ENCODE peak calls at places on chromosome 5, in five cellular contexts. X is OCI-LY7, F is psoas muscle, K is HFFc6, Y is GM13976. L is an unnamed sample.

GRCh38 chr5:88452820-88453219 is 184.2 kb upstream of the TMEM161B start:
- DNase-seq in X (no peak), F (no peak), K (no peak), Y (no peak), L (no peak)

GRCh38 chr5:82792001-82792615 is 285.1 kb downstream of the TMEM167A start:
- DNase-seq in X (no peak), F (no peak), K (no peak), Y (no peak), L (no peak)

GRCh38 chr5:58925627-58926545 is 343.0 kb downstream of the RAB3C start:
- DNase-seq in X (no peak), F (no peak), K (no peak), Y (no peak), L (no peak)

GRCh38 chr5:85893996-85894395 is 723.7 kb upstream of the COX7C start:
- DNase-seq in X (no peak), F (no peak), K (no peak), Y (no peak), L (no peak)

GRCh38 chr5:171419663-171420428 is 399 bp downstream of the FGF18 start:
- DNase-seq in X (no peak), F (no peak), K (no peak), Y (peak), L (no peak)

GRCh38 chr5:124634820-124635323 is 111.6 kb downstream of the ZNF608 start:
- DNase-seq in X (no peak), F (no peak), K (peak), Y (no peak), L (no peak)

GRCh38 chr5:62043289-62044274 is 262.4 kb upstream of the KIF2A start:
- DNase-seq in X (no peak), F (no peak), K (no peak), Y (no peak), L (no peak)

GRCh38 chr5:127369772-127370171 is 79.2 kb downstream of the MEGF10 start:
- DNase-seq in X (no peak), F (peak), K (no peak), Y (no peak), L (no peak)

GRCh38 chr5:591746-592145 is 20.4 kb upstream of the CEP72 start:
- DNase-seq in X (no peak), F (no peak), K (no peak), Y (no peak), L (no peak)

GRCh38 chr5:98471458-98471857 is 302.0 kb upstream of the RGMB start:
- DNase-seq in X (no peak), F (no peak), K (no peak), Y (no peak), L (no peak)

GRCh38 chr5:74538206-74538661 is 102.3 kb downstream of the ENC1 start:
- DNase-seq in X (no peak), F (peak), K (peak), Y (no peak), L (peak)

GRCh38 chr5:178667109-178667508 is 40.3 kb upstream of the CLK4 start:
- DNase-seq in X (no peak), F (no peak), K (no peak), Y (no peak), L (no peak)

GRCh38 chr5:179432547-179432946 is 87.3 kb upstream of the ADAMTS2 start:
- DNase-seq in X (no peak), F (no peak), K (no peak), Y (no peak), L (no peak)

GRCh38 chr5:1763548-1763911 is 36.1 kb downstream of the MRPL36 start:
- DNase-seq in X (peak), F (no peak), K (peak), Y (peak), L (no peak)

GRCh38 chr5:54171645-54172384 is 138.6 kb downstream of the ARL15 start:
- DNase-seq in X (peak), F (no peak), K (no peak), Y (no peak), L (no peak)

GRCh38 chr5:69213513-69214215 is 21.0 kb upstream of the CDK7 start:
- DNase-seq in X (no peak), F (no peak), K (peak), Y (no peak), L (no peak)

GRCh38 chr5:43973318-43973717 is 370.3 kb downstream of the NNT start:
- DNase-seq in X (no peak), F (no peak), K (no peak), Y (no peak), L (no peak)

GRCh38 chr5:132315529-132316067 is 21.4 kb downstream of the SLC22A4 start:
- DNase-seq in X (no peak), F (no peak), K (no peak), Y (no peak), L (no peak)

GRCh38 chr5:14120176-14120575 is 23.0 kb upstream of the TRIO start:
- DNase-seq in X (no peak), F (no peak), K (no peak), Y (no peak), L (no peak)

GRCh38 chr5:107979900-107980299 is 309.2 kb upstream of the EFNA5 start:
- DNase-seq in X (no peak), F (no peak), K (no peak), Y (no peak), L (no peak)

GRCh38 chr5:167849874-167850273 is 441.6 kb upstream of the WWC1 start:
- DNase-seq in X (no peak), F (no peak), K (no peak), Y (no peak), L (no peak)

GRCh38 chr5:945691-946541 is 53.2 kb downstream of the TRIP13 start:
- DNase-seq in X (no peak), F (no peak), K (no peak), Y (no peak), L (no peak)

GRCh38 chr5:54229041-54229780 is 81.2 kb downstream of the ARL15 start:
- DNase-seq in X (peak), F (peak), K (peak), Y (peak), L (peak)

GRCh38 chr5:59698774-59699173 is 194.8 kb downstream of the PDE4D start:
- DNase-seq in X (no peak), F (no peak), K (no peak), Y (no peak), L (peak)

GRCh38 chr5:103743455-103743854 is 180.9 kb upstream of the NUDT12 start:
- DNase-seq in X (no peak), F (no peak), K (no peak), Y (no peak), L (no peak)

GRCh38 chr5:115068239-115069086 is 101.2 kb downstream of the TRIM36 start:
- DNase-seq in X (no peak), F (no peak), K (peak), Y (peak), L (no peak)

GRCh38 chr5:51383494-51384081 is 340 bp downstream of the ISL1 start:
- DNase-seq in X (no peak), F (no peak), K (no peak), Y (no peak), L (no peak)

GRCh38 chr5:72817076-72817476 is 615 bp downstream of the TNPO1 start:
- DNase-seq in X (peak), F (peak), K (peak), Y (peak), L (peak)

DNA sequence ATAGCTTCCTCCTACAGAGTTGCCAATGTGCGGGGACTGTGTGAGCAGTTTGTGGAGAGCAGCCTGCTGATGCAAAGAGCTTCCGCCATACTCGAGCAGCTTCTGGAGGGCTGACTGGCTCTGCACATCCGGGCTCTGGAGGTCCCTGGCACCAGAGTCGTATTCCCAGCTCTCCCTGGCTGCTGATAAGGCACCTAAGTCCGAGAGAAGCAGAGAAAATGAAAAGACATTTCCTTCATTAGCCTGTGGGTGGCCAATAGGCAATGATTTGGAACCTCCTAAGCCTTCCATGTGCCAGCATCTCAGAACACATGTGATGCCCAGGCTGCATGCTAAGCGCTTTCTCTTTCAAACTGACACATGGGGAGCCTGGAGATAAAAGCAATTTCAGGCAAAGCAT is 94.3 kb downstream of the TSSK1B start:
- DNase-seq in X (no peak), F (no peak), K (no peak), Y (no peak), L (no peak)
- TF ChIP-seq CTCF in X (peak), F (no peak), K (peak), Y (no peak), L (no peak)

GRCh38 chr5:10827571-10827970 is 66.5 kb upstream of the DAP start:
- DNase-seq in X (no peak), F (no peak), K (no peak), Y (no peak), L (no peak)

GRCh38 chr5:10831416-10831815 is 70.4 kb upstream of the DAP start:
- DNase-seq in X (no peak), F (no peak), K (peak), Y (no peak), L (no peak)

GRCh38 chr5:10828241-10828640 is 67.2 kb upstream of the DAP start:
- DNase-seq in X (no peak), F (no peak), K (peak), Y (no peak), L (no peak)

GRCh38 chr5:10826971-10827370 is 65.9 kb upstream of the DAP start:
- DNase-seq in X (no peak), F (no peak), K (no peak), Y (no peak), L (no peak)

GRCh38 chr5:10825897-10826644 is 65.0 kb upstream of the DAP start:
- DNase-seq in X (peak), F (no peak), K (no peak), Y (no peak), L (no peak)
- TF ChIP-seq CTCF in X (peak), F (no peak), K (peak), Y (no peak), L (no peak)

DNA sequence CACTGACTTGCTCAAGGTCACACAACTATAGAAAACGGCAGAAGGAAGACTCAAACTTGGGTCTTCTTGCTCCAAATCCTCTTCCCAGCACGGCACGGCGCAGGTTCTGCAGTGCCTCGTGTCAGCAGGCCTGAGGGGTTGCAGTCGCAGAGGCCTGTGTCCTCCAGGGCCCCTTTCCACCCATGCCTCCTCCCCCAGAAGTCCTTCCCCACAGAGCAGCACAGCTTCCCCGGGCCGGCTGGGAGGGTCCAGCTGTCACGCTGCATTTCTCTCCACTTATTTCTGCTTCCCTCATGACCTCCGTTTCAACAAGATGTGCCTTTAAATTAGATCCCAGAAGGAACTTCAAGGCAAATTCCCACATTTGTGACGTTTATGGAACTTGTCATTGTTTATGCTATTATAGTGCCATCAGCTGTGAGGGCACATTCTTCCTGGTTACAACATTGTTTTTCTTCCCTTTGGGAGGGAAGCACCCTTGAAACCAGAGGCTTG is 148.4 kb downstream of the C5orf15 start:
- DNase-seq in X (no peak), F (no peak), K (no peak), Y (no peak), L (no peak)
- TF ChIP-seq CTCF in X (no peak), F (no peak), K (no peak), Y (no peak), L (no peak)

GRCh38 chr5:137891849-137892248 is 2.6 kb downstream of the PKD2L2 start:
- DNase-seq in X (no peak), F (no peak), K (no peak), Y (no peak), L (no peak)
- TF ChIP-seq CTCF in X (peak), F (peak), K (peak), Y (no peak), L (no peak)

DNA sequence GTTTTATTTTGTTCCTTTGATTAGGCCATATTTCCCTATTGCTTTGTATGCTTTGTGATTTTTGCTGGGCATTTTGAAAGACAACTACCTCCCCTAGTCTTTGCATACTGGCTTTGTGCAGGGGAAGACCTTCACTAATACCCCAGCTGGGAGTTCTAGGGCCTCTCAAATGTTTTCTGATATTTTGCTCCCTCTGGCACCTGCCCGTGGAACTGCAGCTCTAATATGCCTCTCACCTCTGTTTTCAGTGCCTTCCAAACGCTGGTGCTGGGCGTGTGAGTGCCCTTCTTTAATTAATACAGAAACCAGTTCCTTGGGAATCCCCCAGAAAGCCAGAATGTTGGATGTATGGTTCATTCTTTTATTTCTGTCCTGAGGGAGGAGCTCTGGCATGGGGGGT is 204.5 kb downstream of the COMMD10 start:
- DNase-seq in X (no peak), F (no peak), K (no peak), Y (no peak), L (no peak)
- TF ChIP-seq CTCF in X (peak), F (no peak), K (peak), Y (no peak), L (no peak)

GRCh38 chr5:39361306-39361705 is 3.0 kb downstream of the C9 start:
- DNase-seq in X (no peak), F (no peak), K (no peak), Y (no peak), L (no peak)

GRCh38 chr5:39364367-39364766 is at the start of gene C9:
- DNase-seq in X (no peak), F (no peak), K (no peak), Y (no peak), L (no peak)

GRCh38 chr5:39360483-39361071 is 3.7 kb downstream of the C9 start:
- DNase-seq in X (no peak), F (no peak), K (no peak), Y (no peak), L (no peak)

GRCh38 chr5:39363217-39363616 is 1.1 kb downstream of the C9 start:
- DNase-seq in X (no peak), F (no peak), K (no peak), Y (no peak), L (no peak)

DNA sequence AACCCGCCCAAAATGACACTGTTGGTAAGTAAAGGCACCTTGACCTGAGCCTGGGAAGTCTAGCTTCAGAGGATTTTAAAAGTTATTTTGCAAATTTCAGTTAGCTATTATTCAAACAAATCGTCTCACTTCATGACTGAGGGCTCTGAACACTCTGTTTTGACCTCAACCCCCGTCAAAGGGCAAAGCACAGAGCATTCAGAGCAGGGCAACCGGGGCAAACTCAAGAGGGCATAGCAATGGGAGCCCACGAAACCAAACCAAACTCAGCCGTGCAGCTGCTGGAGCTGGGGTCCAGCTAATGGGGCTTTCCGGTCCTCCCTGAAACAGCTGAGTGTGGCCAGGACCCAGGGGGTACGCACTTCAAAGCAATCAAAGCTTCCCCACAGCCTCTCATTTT is 1.6 kb downstream of the C9 start:
- DNase-seq in X (no peak), F (no peak), K (no peak), Y (no peak), L (no peak)
- TF ChIP-seq CTCF in X (no peak), F (no peak), K (no peak), Y (no peak), L (no peak)

GRCh38 chr5:172827843-172828242 is 6.2 kb upstream of the ERGIC1 start:
- DNase-seq in X (no peak), F (no peak), K (no peak), Y (no peak), L (no peak)
- TF ChIP-seq CTCF in X (no peak), F (no peak), K (no peak), Y (no peak), L (no peak)

DNA sequence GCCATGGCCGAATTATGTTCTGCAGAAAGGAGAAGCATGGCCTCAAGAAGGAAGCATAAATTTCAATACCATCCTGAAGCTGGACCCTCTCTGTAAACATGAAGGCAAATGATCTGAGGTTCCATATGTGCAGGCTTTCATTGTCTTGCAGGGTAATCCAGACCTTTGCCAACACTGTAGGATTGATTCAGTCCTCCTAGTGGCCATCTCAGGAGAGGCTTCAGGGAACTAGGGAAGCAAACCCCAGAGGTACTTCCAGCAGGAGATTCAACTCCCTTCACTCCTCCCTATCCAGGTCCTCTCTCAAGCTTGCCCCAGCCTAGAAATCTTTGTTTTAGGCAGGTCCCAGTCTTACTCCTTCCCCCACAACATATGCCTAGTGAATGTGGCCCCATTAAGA is 99.3 kb upstream of the HCN1 start:
- DNase-seq in X (no peak), F (no peak), K (no peak), Y (no peak), L (no peak)
- TF ChIP-seq CTCF in X (no peak), F (no peak), K (no peak), Y (no peak), L (no peak)

DNA sequence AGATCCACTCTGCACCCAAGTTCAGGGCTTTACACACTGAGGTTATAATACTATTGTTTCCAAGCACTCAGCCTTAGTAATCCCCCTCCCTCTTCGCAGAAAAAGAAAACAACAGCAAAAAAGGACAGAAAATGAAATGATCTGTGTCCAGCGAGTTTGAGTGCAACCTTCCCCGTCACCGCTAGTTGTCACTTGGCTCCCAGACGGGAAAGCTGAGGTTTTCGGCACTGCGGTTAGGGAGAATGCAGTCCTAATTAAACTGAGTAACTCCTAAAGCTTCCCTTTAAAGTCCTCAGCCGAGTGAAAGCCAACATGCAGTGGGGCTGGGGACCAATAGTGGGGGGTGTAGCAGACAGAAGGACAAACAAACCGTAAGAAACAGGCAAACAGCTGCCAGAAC is 786 bp downstream of the GLRA1 start:
- DNase-seq in X (no peak), F (no peak), K (no peak), Y (peak), L (no peak)
- TF ChIP-seq CTCF in X (no peak), F (no peak), K (peak), Y (no peak), L (no peak)

L was measured in lung.